ENCODE peak calls at places on chromosomes 5 and 9, in four cellular contexts. L is cardiac fibroblast, P is cardiac muscle cell, Z is endothelial cell of umbilical vein. Y is an unnamed sample.

GRCh38 chr5:63233906-63234305 is 655.3 kb downstream of the LRRC70 start:
- DNase-seq in Z (no peak), P (peak), L (peak), Y (no peak)

GRCh38 chr5:14407746-14408175 is 173.8 kb upstream of the OTULINL start:
- DNase-seq in P (peak), L (peak), Z (peak), Y (no peak)

GRCh38 chr9:97470076-97470475 is 31.4 kb upstream of the TMOD1 start:
- DNase-seq in L (no peak), Z (no peak), P (no peak), Y (peak)

GRCh38 chr5:43428034-43428712 is 16.0 kb upstream of the CCL28 start:
- DNase-seq in Z (no peak), P (no peak), L (peak), Y (peak)

GRCh38 chr5:144405986-144406385 is 235.3 kb downstream of the KCTD16 start:
- DNase-seq in P (no peak), L (no peak), Z (no peak), Y (no peak)

GRCh38 chr9:26510137-26510536 is 382.5 kb downstream of the CAAP1 start:
- DNase-seq in L (no peak), Z (no peak), P (no peak), Y (no peak)

GRCh38 chr9:133780962-133781827 is 43.0 kb upstream of the SARDH start:
- DNase-seq in L (no peak), P (no peak), Z (no peak), Y (no peak)

GRCh38 chr5:154795235-154795596 is 40.0 kb downstream of the LARP1 start:
- DNase-seq in P (peak), Z (no peak), L (peak), Y (no peak)

GRCh38 chr5:93587919-93588585 is 5.0 kb downstream of the NR2F1 start:
- DNase-seq in L (no peak), Z (no peak), P (peak), Y (no peak)

GRCh38 chr5:132225165-132226032 is 2.3 kb downstream of the P4HA2 start:
- DNase-seq in P (peak), Z (no peak), L (peak), Y (peak)

GRCh38 chr5:133653602-133653995 is 41.3 kb upstream of the FSTL4 start:
- DNase-seq in Z (no peak), P (no peak), L (no peak), Y (no peak)

GRCh38 chr5:132425009-132425937 is 55.8 kb downstream of the SLC22A5 start:
- DNase-seq in L (peak), P (peak), Z (no peak), Y (peak)

GRCh38 chr5:95822408-95823240 is at the start of gene GLRX:
- DNase-seq in L (peak), Z (peak), P (peak), Y (peak)

GRCh38 chr5:61301820-61302563 is 30.1 kb upstream of the ZSWIM6 start:
- DNase-seq in P (peak), L (peak), Z (peak), Y (peak)

GRCh38 chr9:2016411-2017208 is 1.5 kb downstream of the SMARCA2 start:
- DNase-seq in Z (peak), L (peak), P (peak), Y (peak)

GRCh38 chr5:131281868-131282234 is 18.0 kb downstream of the CDC42SE2 start:
- DNase-seq in L (no peak), Z (no peak), P (no peak), Y (no peak)

GRCh38 chr5:104189909-104190308 is 627.3 kb upstream of the NUDT12 start:
- DNase-seq in L (peak), Z (peak), P (peak), Y (no peak)

GRCh38 chr9:97853056-97853843 is at the start of gene FOXE1:
- DNase-seq in L (no peak), Z (no peak), P (no peak), Y (peak)

GRCh38 chr9:127396808-127397721 is at the start of gene SLC2A8:
- DNase-seq in L (peak), P (peak), Z (peak), Y (peak)

GRCh38 chr5:96177303-96177869 is 215.7 kb upstream of the ELL2 start:
- DNase-seq in L (peak), P (peak), Z (no peak), Y (peak)

GRCh38 chr5:139708877-139709586 is 60.9 kb downstream of the CXXC5 start:
- DNase-seq in Z (peak), P (peak), L (peak), Y (no peak)

GRCh38 chr5:115601709-115602584 is at the start of gene TICAM2:
- DNase-seq in Z (peak), P (peak), L (peak), Y (peak)

GRCh38 chr9:21153688-21154608 is 12.3 kb upstream of the IFNW1 start:
- DNase-seq in L (peak), Z (peak), P (peak), Y (peak)

GRCh38 chr9:71824242-71824641 is 55.9 kb upstream of the CEMIP2 start:
- DNase-seq in Z (no peak), P (no peak), L (no peak), Y (no peak)

GRCh38 chr9:127763918-127764384 is 14.5 kb downstream of the SH2D3C start:
- DNase-seq in P (peak), Z (peak), L (peak), Y (no peak)

GRCh38 chr9:97556721-97557605 is 55.5 kb downstream of the TMOD1 start:
- DNase-seq in P (peak), Z (no peak), L (no peak), Y (no peak)

GRCh38 chr9:119053070-119053469 is 316.2 kb downstream of the BRINP1 start:
- DNase-seq in P (no peak), Z (no peak), L (no peak), Y (no peak)

GRCh38 chr5:127754259-127754658 is 51.1 kb downstream of the CCDC192 start:
- DNase-seq in P (peak), Z (peak), L (peak), Y (no peak)

GRCh38 chr5:5179597-5179996 is 39.5 kb downstream of the ADAMTS16 start:
- DNase-seq in Z (no peak), L (no peak), P (no peak), Y (no peak)

GRCh38 chr9:132451276-132451675 is 41.3 kb downstream of the CFAP77 start:
- DNase-seq in P (no peak), Z (no peak), L (no peak), Y (no peak)

GRCh38 chr9:123373941-123374340 is 17.9 kb downstream of the CRB2 start:
- DNase-seq in L (no peak), Z (no peak), P (peak), Y (no peak)

GRCh38 chr9:123371228-123371584 is 15.2 kb downstream of the CRB2 start:
- DNase-seq in P (no peak), Z (no peak), L (no peak), Y (no peak)

GRCh38 chr9:123373447-123373923 is 17.5 kb downstream of the CRB2 start:
- DNase-seq in P (no peak), Z (no peak), L (no peak), Y (no peak)

GRCh38 chr9:123371805-123372590 is 16.0 kb downstream of the CRB2 start:
- DNase-seq in P (no peak), L (no peak), Z (no peak), Y (no peak)

GRCh38 chr9:123372766-123373446 is 16.9 kb downstream of the CRB2 start:
- DNase-seq in L (no peak), Z (no peak), P (no peak), Y (no peak)
- H3K4me3 ChIP-seq in L (no peak), Z (no peak), P (no peak), Y (no peak)

DNA sequence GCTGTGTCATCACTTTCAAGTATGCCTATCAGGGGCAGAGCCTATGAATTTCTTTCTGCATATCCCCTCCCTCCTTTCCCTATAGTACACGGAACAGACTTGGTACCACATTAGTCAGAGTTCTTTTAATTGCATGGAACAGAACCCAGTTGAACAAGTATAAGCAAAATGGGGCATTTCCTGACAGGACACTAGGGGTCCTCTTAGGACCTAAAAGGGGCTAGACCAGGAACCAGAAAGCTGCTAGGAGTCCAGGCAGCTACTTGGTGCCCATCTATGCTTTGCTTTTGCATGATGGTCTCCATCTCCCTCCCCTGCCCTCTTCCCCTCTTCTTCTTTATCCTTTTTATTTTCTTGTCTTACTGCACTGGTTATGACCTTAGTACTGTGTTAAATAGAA is 5.9 kb downstream of the BSPRY start:
- DNase-seq in Z (no peak), P (peak), L (peak), Y (no peak)
- TF ChIP-seq CTCF in Z (no peak), P (peak), L (no peak), Y (no peak)

DNA sequence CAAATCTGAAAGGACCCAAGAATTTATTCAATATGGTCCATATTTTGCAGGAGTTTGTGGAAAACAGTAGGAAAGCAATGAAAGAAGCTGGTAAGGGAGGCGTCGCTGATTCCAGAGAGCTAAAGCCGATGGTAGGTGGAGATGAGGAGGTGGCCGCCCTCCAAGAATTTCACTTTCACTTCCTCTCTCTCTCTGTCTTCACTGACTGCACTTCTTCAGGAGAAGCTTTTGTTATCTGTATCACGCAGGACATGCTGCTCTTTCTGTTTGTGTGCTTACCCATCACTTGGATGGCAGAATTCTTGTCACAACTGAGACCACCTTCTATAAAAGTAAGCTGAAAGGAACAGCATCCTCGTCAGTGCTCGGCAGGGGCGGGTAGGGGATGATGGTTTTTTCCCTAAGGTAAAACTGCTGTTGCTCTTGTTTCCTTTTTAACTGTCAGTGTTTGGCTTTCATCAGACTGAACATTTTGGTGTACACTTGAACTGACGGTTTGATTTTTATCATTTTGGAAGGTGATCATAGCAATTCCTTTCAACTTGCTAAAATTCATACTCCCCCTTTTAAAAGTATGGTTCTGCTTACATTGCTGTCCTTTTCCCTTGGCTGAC is 62.4 kb upstream of the FSD1L start:
- DNase-seq in L (peak), P (peak), Z (no peak), Y (no peak)
- H3K4me3 ChIP-seq in L (no peak), P (no peak), Z (no peak), Y (no peak)

DNA sequence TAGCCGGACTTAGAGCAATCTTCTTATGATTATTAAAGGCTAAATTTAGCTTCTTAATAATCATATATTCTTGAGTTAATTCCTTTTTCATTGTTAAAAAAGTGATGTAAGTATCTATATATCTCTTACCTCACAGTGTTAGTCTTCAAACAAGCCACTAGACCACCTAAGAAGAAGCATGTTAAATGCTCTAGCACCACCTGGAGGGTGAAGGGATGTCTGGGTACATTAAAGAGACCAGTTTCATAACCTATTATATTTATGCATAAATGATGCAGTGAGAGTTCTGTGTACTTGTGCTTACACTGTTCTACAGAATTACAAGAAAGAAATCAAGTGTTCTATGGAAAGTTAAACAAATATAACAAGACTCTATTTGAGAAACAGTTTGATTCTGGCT is 55.9 kb upstream of the SLCO6A1 start:
- DNase-seq in P (peak), L (peak), Z (no peak), Y (peak)
- TF ChIP-seq CTCF in P (peak), L (peak), Z (no peak), Y (no peak)

GRCh38 chr5:172167893-172168292 is 20.1 kb downstream of the STK10 start:
- DNase-seq in L (no peak), P (no peak), Z (no peak), Y (no peak)
- H3K4me3 ChIP-seq in L (no peak), P (no peak), Z (no peak), Y (no peak)

GRCh38 chr5:142784405-142784955 is 14.3 kb downstream of the ARHGAP26 start:
- DNase-seq in Z (no peak), P (no peak), L (peak), Y (no peak)

GRCh38 chr5:142785211-142785610 is 15.0 kb downstream of the ARHGAP26 start:
- DNase-seq in P (no peak), Z (no peak), L (no peak), Y (peak)

GRCh38 chr5:142782976-142783539 is 12.9 kb downstream of the ARHGAP26 start:
- DNase-seq in L (no peak), P (peak), Z (no peak), Y (no peak)

GRCh38 chr5:142780871-142781270 is 10.7 kb downstream of the ARHGAP26 start:
- DNase-seq in P (no peak), L (no peak), Z (no peak), Y (no peak)

GRCh38 chr5:142783601-142784291 is 13.6 kb downstream of the ARHGAP26 start:
- DNase-seq in P (peak), Z (no peak), L (peak), Y (no peak)
- TF ChIP-seq CTCF in P (no peak), Z (no peak), L (no peak), Y (no peak)

GRCh38 chr5:175718401-175719108 is 60.7 kb downstream of the HRH2 start:
- DNase-seq in Z (no peak), L (peak), P (peak), Y (peak)
- H3K4me3 ChIP-seq in Z (no peak), L (no peak), P (no peak), Y (no peak)

DNA sequence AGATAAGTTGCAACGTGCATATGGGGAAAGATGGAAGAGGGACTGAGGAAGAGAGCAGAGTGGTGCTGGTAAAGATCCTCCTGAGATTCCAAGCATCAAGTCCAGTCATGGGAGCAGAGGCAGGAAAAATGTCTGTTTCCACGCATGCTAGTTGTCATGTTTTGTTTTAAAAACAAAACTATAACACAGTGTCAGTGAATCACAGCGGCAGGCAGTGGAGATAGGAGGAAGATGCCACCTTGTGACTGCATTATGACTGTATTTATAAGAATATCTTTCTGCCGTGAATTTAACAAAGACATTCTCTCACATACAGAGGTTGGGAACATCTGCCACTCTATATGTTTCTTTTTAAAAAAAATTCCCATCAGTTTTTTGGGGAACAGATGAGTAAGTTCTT is 3.7 kb upstream of the SVEP1 start:
- DNase-seq in Z (peak), L (peak), P (peak), Y (peak)
- TF ChIP-seq CTCF in Z (no peak), L (no peak), P (peak), Y (peak)

GRCh38 chr5:160423025-160423554 is 1.4 kb downstream of the PTTG1 start:
- DNase-seq in P (no peak), L (no peak), Z (no peak), Y (peak)
- H3K4me3 ChIP-seq in P (peak), L (no peak), Z (peak), Y (peak)

Y was measured in epithelial cell of esophagus.